ENCODE peak calls at places on chromosome 1, in five cellular contexts. F is HCEC 1CT, A is foreskin fibroblast, W is amygdala, T is breast epithelium. B is an unnamed sample.

GRCh38 chr1:24683713-24684162 is 40.6 kb downstream of the SRRM1 start:
- DNase-seq in F (peak), A (peak), W (no peak), T (no peak), B (no peak)

GRCh38 chr1:26370591-26371382 is 1.8 kb downstream of the ZNF683 start:
- DNase-seq in F (no peak), A (no peak), W (no peak), T (no peak), B (no peak)

GRCh38 chr1:191675991-191676783 is 482.1 kb upstream of the RGS18 start:
- DNase-seq in F (no peak), A (no peak), W (no peak), T (no peak), B (no peak)

GRCh38 chr1:223802032-223802431 is 43.7 kb downstream of the TP53BP2 start:
- DNase-seq in F (no peak), A (no peak), W (peak), T (no peak), B (peak)

GRCh38 chr1:66372522-66373071 is 161.4 kb upstream of the SGIP1 start:
- DNase-seq in F (no peak), A (no peak), W (no peak), T (no peak), B (no peak)

GRCh38 chr1:197222780-197223179 is 45.3 kb upstream of the CRB1 start:
- DNase-seq in F (no peak), A (no peak), W (no peak), T (no peak), B (no peak)

GRCh38 chr1:204376919-204377799 is 17.4 kb upstream of the PLEKHA6 start:
- DNase-seq in F (no peak), A (no peak), W (peak), T (no peak), B (no peak)

GRCh38 chr1:21662426-21663250 is 6.5 kb downstream of the RAP1GAP start:
- DNase-seq in F (no peak), A (no peak), W (no peak), T (peak), B (no peak)

GRCh38 chr1:19644422-19644760 is 280 bp downstream of the NBL1 start:
- DNase-seq in F (no peak), A (no peak), W (no peak), T (no peak), B (no peak)

GRCh38 chr1:6131561-6131960 is 48.6 kb downstream of the CHD5 start:
- DNase-seq in F (no peak), A (no peak), W (no peak), T (no peak), B (no peak)